ENCODE peak calls at places on chromosomes 1 and 21, in six cellular contexts. P is Calu3, G is left lung, T is PC-9, H is colonic mucosa, U is chondrocyte. J is an unnamed sample.

GRCh38 chr21:42350899-42351543 is at the start of gene TFF2:
- DNase-seq in P (peak), G (no peak), T (peak), H (no peak), U (no peak), J (peak)

GRCh38 chr1:37850352-37850955 is 8.9 kb downstream of the MTF1 start:
- DNase-seq in P (no peak), G (no peak), T (peak), H (no peak), U (no peak), J (no peak)

GRCh38 chr1:162696286-162696862 is 64.1 kb downstream of the DDR2 start:
- DNase-seq in P (peak), G (peak), T (peak), H (peak), U (no peak), J (no peak)

GRCh38 chr1:218123968-218124367 is 161.1 kb upstream of the RRP15 start:
- DNase-seq in P (no peak), G (no peak), T (no peak), H (no peak), U (no peak), J (no peak)

GRCh38 chr1:67853704-67854103 is 20.4 kb upstream of the GNG12 start:
- DNase-seq in P (peak), G (peak), T (peak), H (peak), U (no peak), J (no peak)

GRCh38 chr1:77467196-77467595 is 185.4 kb downstream of the AK5 start:
- DNase-seq in P (no peak), G (no peak), T (no peak), H (no peak), U (no peak), J (no peak)

GRCh38 chr1:160211010-160211790 is 6.0 kb downstream of the PEA15 start:
- DNase-seq in P (no peak), G (no peak), T (no peak), H (no peak), U (no peak), J (no peak)

GRCh38 chr21:31612889-31613785 is 46.4 kb upstream of the SOD1 start:
- DNase-seq in P (no peak), G (no peak), T (no peak), H (no peak), U (no peak), J (no peak)

GRCh38 chr21:44517175-44517899 is 22.7 kb downstream of the KRTAP10-1 start:
- DNase-seq in P (no peak), G (no peak), T (no peak), H (no peak), U (peak), J (no peak)

DNA sequence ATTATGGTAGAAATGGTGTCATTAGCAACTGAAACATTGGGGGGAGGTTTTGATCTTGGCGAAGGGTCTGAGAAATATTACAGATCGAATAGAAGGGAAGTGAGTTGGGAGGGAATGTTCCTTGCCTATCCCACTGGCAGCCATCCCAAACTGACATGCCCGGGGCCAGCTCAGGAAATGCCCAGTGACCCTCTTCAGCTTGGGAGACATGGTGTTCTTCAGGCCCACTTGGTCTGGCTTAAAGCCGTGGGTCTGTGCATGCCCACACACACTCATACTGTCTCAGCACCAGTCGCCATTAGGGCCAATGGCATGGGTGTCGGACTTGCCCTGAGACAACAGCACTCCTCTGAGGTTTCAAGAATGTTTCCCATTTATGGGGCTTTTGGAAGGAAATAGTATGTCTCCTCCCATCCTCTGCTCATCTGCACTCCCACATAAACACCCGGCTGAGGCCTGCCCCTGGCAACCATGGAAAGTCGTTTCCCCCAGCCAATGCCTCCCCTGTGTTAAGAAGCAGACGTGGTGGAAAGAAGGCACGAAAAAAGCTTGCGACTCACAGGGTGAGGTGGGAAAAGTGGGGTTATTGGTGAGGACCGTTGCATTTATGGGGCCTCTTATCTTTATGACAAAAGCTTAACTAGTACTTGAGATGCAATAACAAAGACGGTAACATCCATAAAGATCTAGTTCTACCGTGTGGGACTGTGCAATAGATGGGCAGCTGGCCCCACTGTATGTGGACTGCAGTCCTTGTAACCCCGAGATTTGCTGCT is 2.0 kb downstream of the RNF186 start:
- DNase-seq in P (no peak), G (no peak), T (no peak), H (peak), U (no peak), J (no peak)
- TF ChIP-seq CTCF in P (no peak), G (no peak), T (no peak), H (no peak), U (no peak), J (no peak)

GRCh38 chr1:230030122-230030821 is 36.8 kb upstream of the GALNT2 start:
- DNase-seq in P (no peak), G (no peak), T (no peak), H (no peak), U (no peak), J (no peak)
- TF ChIP-seq CTCF in P (no peak), G (no peak), T (no peak), H (no peak), U (no peak), J (no peak)

DNA sequence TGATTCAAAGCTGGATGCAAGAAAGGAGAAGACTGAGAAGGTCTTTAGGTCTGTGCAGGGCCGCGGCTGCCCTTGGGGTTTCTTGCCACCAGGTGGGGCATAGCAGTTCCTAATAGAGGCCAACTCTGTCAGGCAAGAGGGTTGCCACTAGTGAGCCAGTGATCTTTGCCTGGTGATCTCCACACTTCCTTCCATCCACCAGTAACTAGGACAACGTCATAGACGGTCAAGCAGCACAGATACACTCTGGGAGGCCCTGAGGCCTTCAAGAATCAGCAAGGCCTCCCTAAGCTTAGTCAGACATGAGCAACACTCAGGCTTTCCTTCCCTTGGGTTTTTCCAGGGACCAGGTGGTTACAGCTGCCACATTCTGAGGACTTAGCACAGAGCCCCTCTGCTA is 32.9 kb upstream of the ATP2B4 start:
- DNase-seq in P (peak), G (no peak), T (no peak), H (peak), U (no peak), J (peak)
- TF ChIP-seq CTCF in P (no peak), G (no peak), T (peak), H (peak), U (no peak), J (no peak)

GRCh38 chr1:30526652-30527345 is 196.6 kb downstream of the MATN1 start:
- DNase-seq in P (no peak), G (no peak), T (no peak), H (no peak), U (peak), J (no peak)

GRCh38 chr1:30525631-30525979 is 197.8 kb downstream of the MATN1 start:
- DNase-seq in P (no peak), G (no peak), T (no peak), H (no peak), U (no peak), J (no peak)

GRCh38 chr1:30524840-30525617 is 198.4 kb downstream of the MATN1 start:
- DNase-seq in P (no peak), G (no peak), T (no peak), H (no peak), U (no peak), J (no peak)

GRCh38 chr1:30527511-30528140 is 195.8 kb downstream of the MATN1 start:
- DNase-seq in P (no peak), G (no peak), T (no peak), H (no peak), U (peak), J (no peak)

DNA sequence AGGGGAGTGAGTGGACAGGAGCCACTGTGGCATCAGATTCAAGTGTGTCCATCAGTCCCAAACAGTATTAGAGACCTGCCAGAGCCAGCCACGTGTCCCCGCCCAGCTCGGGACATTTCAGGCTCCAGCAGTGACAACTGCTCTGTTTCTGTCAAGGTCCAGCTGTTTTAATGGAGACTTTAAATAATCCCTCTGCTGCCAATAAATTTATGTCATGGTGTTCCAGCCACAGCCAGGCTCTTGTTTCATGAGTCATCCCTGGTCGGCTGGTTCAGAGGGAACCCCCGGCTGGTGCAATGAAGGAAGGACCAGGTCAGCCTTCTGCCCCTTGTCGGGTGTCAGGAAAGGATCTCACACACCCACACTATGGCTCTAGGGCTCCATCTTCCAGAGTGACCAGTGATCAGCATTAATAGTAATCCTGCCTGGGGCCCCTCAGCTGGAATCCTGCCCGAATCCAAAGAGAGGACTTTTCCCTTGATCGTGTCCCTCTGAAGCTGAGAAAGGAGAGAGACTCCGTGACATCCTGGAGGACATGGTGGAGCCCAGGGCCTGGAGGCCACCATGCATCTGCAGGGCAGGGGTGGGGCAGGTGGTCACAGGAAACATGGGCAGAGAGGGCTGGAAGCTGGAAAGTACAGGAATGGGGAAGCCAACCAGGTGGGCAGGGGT is 197.3 kb downstream of the MATN1 start:
- DNase-seq in P (peak), G (peak), T (peak), H (no peak), U (no peak), J (no peak)
- TF ChIP-seq CTCF in P (no peak), G (no peak), T (no peak), H (no peak), U (no peak), J (no peak)

DNA sequence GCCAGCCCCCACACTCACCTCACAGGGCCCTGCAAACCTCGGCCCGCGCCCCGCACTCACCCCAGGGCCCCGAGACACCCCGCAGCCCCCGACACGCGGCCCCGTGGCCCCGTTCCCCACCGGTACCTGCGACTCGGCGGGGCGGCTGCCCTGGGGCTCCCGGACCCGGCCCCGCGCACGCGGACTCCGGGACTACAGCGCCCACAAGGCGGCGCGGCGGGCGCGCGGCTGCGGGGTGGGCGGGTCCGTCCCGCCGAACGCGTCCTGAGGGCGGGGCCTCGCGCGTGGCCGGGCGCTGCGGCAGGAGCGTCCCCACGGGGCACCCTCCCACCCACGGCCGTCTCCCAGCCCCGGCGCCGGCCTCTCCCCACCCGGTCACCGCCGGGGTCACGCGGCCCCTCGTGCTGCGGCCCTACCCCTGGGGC is at the start of gene SLC19A1:
- DNase-seq in P (peak), G (peak), T (no peak), H (peak), U (peak), J (peak)
- TF ChIP-seq CTCF in P (no peak), G (peak), T (no peak), H (peak), U (peak), J (no peak)

GRCh38 chr21:39388038-39388810 is 39.3 kb upstream of the HMGN1 start:
- DNase-seq in P (peak), G (peak), T (peak), H (peak), U (peak), J (peak)

GRCh38 chr21:39392981-39393380 is 44.1 kb upstream of the HMGN1 start:
- DNase-seq in P (no peak), G (no peak), T (no peak), H (no peak), U (no peak), J (no peak)

GRCh38 chr21:39388811-39389155 is 39.9 kb upstream of the HMGN1 start:
- DNase-seq in P (no peak), G (no peak), T (no peak), H (no peak), U (no peak), J (no peak)

GRCh38 chr21:39392296-39392695 is 43.4 kb upstream of the HMGN1 start:
- DNase-seq in P (no peak), G (no peak), T (no peak), H (no peak), U (no peak), J (no peak)

DNA sequence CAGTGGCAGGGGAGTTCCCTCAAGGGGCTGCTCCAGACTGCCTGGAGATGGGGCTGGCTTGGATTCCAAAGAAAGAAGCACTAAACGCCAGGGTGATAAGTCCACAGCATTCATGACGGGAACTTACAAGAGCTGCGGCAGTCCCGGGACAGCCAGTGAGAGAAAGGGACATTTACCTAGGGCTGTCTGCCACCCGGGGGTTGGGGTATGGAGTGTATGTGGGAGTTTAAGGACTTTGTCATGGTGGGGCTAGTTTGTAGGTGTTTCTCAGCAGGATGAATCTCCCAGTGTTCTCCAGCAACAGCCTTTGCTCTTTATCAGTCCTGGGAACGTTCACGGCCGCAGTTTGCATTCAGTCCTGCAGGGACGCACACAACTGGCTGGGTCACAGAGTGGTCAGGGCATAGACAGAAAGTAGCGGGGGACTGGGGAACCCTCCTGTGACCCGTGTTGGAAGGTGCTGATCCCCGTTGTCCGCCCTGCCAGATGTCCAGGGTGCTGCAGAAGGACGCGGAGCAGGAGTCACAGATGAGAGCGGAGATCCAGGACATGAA is 41.4 kb upstream of the HMGN1 start:
- DNase-seq in P (no peak), G (no peak), T (no peak), H (no peak), U (no peak), J (no peak)
- TF ChIP-seq CTCF in P (no peak), G (no peak), T (no peak), H (no peak), U (no peak), J (no peak)

DNA sequence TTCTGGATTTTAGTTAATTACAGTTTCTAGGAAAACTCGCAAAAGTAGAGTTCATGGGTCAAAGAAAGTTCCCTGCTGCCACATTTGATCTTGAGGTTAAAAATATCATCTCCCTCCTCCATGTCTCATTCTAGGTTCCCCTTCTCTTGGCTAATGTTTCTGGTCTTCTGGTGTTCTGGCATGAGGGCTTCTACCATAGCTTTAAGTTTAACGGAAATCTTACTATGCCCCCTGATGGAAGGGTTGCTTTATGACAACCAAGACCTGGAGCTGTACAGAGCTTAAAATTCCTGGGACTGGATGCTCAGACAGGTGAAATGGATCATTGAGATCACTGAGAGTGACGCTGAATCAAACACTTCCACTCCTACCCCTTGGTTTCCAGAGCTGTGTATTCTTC is 1881.7 kb downstream of the MRPL39 start:
- DNase-seq in P (no peak), G (no peak), T (no peak), H (no peak), U (no peak), J (no peak)
- TF ChIP-seq CTCF in P (no peak), G (no peak), T (no peak), H (no peak), U (no peak), J (no peak)